ENCODE peak calls at places on chromosome X, in eight cellular contexts. T, U, A, F, M, L, N and O are unnamed samples.

GRCh38 chrX:147183161-147183560 is 368.6 kb upstream of the CXorf51A start:
- DNase-seq in T (no peak), U (no peak), A (no peak), F (no peak), M (no peak), L (no peak), N (no peak), O (no peak)

GRCh38 chrX:154732421-154733071 is 18.3 kb downstream of the GAB3 start:
- DNase-seq in T (no peak), U (no peak), A (no peak), F (no peak), M (no peak), L (no peak), N (no peak), O (no peak)

GRCh38 chrX:40172169-40172979 is 74.6 kb upstream of the BCOR start:
- DNase-seq in T (no peak), U (peak), A (peak), F (peak), M (peak), L (no peak), N (peak), O (no peak)

GRCh38 chrX:149762696-149763614 is 10.9 kb upstream of the HSFX1 start:
- DNase-seq in T (no peak), U (no peak), A (no peak), F (no peak), M (no peak), L (no peak), N (no peak), O (no peak)

GRCh38 chrX:40625294-40625693 is 2.1 kb downstream of the MPC1L start:
- DNase-seq in T (no peak), U (no peak), A (no peak), F (no peak), M (no peak), L (no peak), N (no peak), O (no peak)

GRCh38 chrX:41692162-41692749 is 3.5 kb downstream of the GPR34 start:
- DNase-seq in T (peak), U (no peak), A (peak), F (no peak), M (no peak), L (no peak), N (peak), O (no peak)

GRCh38 chrX:19881559-19881958 is 5.8 kb downstream of the SH3KBP1 start:
- DNase-seq in T (no peak), U (no peak), A (no peak), F (no peak), M (no peak), L (no peak), N (no peak), O (no peak)

GRCh38 chrX:13374364-13374763 is 54.5 kb upstream of the ATXN3L start:
- DNase-seq in T (no peak), U (no peak), A (no peak), F (no peak), M (no peak), L (no peak), N (no peak), O (no peak)

GRCh38 chrX:138034136-138034535 is 468.2 kb downstream of the ZIC3 start:
- DNase-seq in T (no peak), U (no peak), A (no peak), F (no peak), M (no peak), L (no peak), N (no peak), O (peak)

GRCh38 chrX:13471269-13471668 is 98.1 kb upstream of the EGFL6 start:
- DNase-seq in T (no peak), U (no peak), A (no peak), F (peak), M (no peak), L (no peak), N (no peak), O (no peak)

GRCh38 chrX:45353462-45353861 is 152.8 kb upstream of the DIPK2B start:
- DNase-seq in T (no peak), U (no peak), A (no peak), F (no peak), M (no peak), L (no peak), N (peak), O (no peak)

GRCh38 chrX:2928127-2928582 is 984 bp downstream of the ARSD start:
- DNase-seq in T (peak), U (no peak), A (no peak), F (no peak), M (no peak), L (no peak), N (no peak), O (peak)

GRCh38 chrX:129792586-129793291 is 13.0 kb downstream of the SASH3 start:
- DNase-seq in T (no peak), U (no peak), A (no peak), F (no peak), M (no peak), L (no peak), N (no peak), O (no peak)

GRCh38 chrX:124087000-124087746 is 125.7 kb downstream of the STAG2 start:
- DNase-seq in T (no peak), U (no peak), A (no peak), F (no peak), M (no peak), L (no peak), N (no peak), O (no peak)

GRCh38 chrX:143634373-143634685 is 1.6 kb downstream of the SLITRK4 start:
- DNase-seq in T (no peak), U (no peak), A (no peak), F (no peak), M (no peak), L (no peak), N (no peak), O (no peak)

GRCh38 chrX:10326578-10326977 is 169.8 kb downstream of the CLCN4 start:
- DNase-seq in T (peak), U (no peak), A (peak), F (no peak), M (no peak), L (no peak), N (peak), O (peak)

GRCh38 chrX:68432648-68433047 is 647 bp downstream of the OPHN1 start:
- DNase-seq in T (no peak), U (no peak), A (peak), F (peak), M (peak), L (no peak), N (peak), O (peak)

GRCh38 chrX:108001218-108001814 is 19.1 kb upstream of the TEX13B start:
- DNase-seq in T (peak), U (peak), A (peak), F (no peak), M (peak), L (no peak), N (peak), O (peak)

GRCh38 chrX:66255359-66255967 is 91.4 kb downstream of the HEPH start:
- DNase-seq in T (no peak), U (no peak), A (no peak), F (no peak), M (no peak), L (no peak), N (no peak), O (no peak)

GRCh38 chrX:154356596-154356995 is 17.8 kb downstream of the FLNA start:
- DNase-seq in T (no peak), U (no peak), A (no peak), F (no peak), M (no peak), L (no peak), N (no peak), O (no peak)

GRCh38 chrX:17635231-17635630 is 102.1 kb upstream of the SCML1 start:
- DNase-seq in T (peak), U (no peak), A (peak), F (peak), M (peak), L (no peak), N (peak), O (no peak)

GRCh38 chrX:20382518-20383291 is 116.0 kb upstream of the RPS6KA3 start:
- DNase-seq in T (no peak), U (peak), A (no peak), F (peak), M (peak), L (no peak), N (peak), O (no peak)

GRCh38 chrX:109199726-109200125 is 282.2 kb downstream of the GUCY2F start:
- DNase-seq in T (peak), U (no peak), A (peak), F (no peak), M (no peak), L (no peak), N (peak), O (peak)

GRCh38 chrX:75673468-75673867 is 111.6 kb downstream of the MAGEE2 start:
- DNase-seq in T (no peak), U (no peak), A (no peak), F (no peak), M (no peak), L (no peak), N (no peak), O (no peak)

GRCh38 chrX:12390301-12390700 is 252.0 kb downstream of the FRMPD4 start:
- DNase-seq in T (no peak), U (no peak), A (peak), F (no peak), M (no peak), L (no peak), N (peak), O (no peak)

GRCh38 chrX:55340896-55341433 is 76.2 kb upstream of the PAGE3 start:
- DNase-seq in T (no peak), U (no peak), A (no peak), F (no peak), M (no peak), L (no peak), N (no peak), O (no peak)

GRCh38 chrX:47093248-47093647 is 15.0 kb downstream of the RGN start:
- DNase-seq in T (peak), U (no peak), A (peak), F (no peak), M (peak), L (no peak), N (peak), O (peak)

GRCh38 chrX:47145408-47146120 is 543 bp downstream of the RBM10 start:
- DNase-seq in T (no peak), U (no peak), A (peak), F (no peak), M (no peak), L (peak), N (no peak), O (no peak)

GRCh38 chrX:102345916-102346315 is 93.9 kb downstream of the NXF2B start:
- DNase-seq in T (peak), U (peak), A (peak), F (peak), M (peak), L (no peak), N (peak), O (peak)

GRCh38 chrX:119468186-119468929 is at the start of gene SLC25A5:
- DNase-seq in T (peak), U (peak), A (peak), F (peak), M (peak), L (peak), N (peak), O (peak)

GRCh38 chrX:123487226-123487625 is 245.6 kb downstream of the THOC2 start:
- DNase-seq in T (no peak), U (no peak), A (no peak), F (no peak), M (no peak), L (no peak), N (no peak), O (no peak)

GRCh38 chrX:129534816-129535578 is 5.1 kb upstream of the OCRL start:
- DNase-seq in T (no peak), U (no peak), A (no peak), F (no peak), M (no peak), L (no peak), N (no peak), O (no peak)

GRCh38 chrX:107726809-107727534 is 48.6 kb downstream of the TSC22D3 start:
- DNase-seq in T (no peak), U (no peak), A (no peak), F (no peak), M (no peak), L (no peak), N (no peak), O (no peak)

GRCh38 chrX:77628294-77629025 is 157.6 kb downstream of the ATRX start:
- DNase-seq in T (no peak), U (no peak), A (peak), F (no peak), M (no peak), L (no peak), N (peak), O (peak)

GRCh38 chrX:125709074-125709473 is 389.4 kb downstream of the TEX13C start:
- DNase-seq in T (no peak), U (no peak), A (no peak), F (no peak), M (no peak), L (no peak), N (no peak), O (no peak)

GRCh38 chrX:55119712-55120111 is 30.9 kb downstream of the PAGE2 start:
- DNase-seq in T (no peak), U (no peak), A (peak), F (no peak), M (no peak), L (no peak), N (peak), O (no peak)